ENCODE peak calls at places on chromosomes 6 and 20, in seven cellular contexts. K is IMR-90, F is mesenchymal stem cell, Y is H9, L is mesendoderm, D is H1, C is trophoblast cell. O is an unnamed sample.

GRCh38 chr6:7691675-7692452 is 34.0 kb upstream of the BMP6 start:
- DNase-seq in Y (peak), L (peak), F (peak), C (peak), D (peak), K (peak), O (no peak)

GRCh38 chr6:134437376-134437775 is 119.5 kb upstream of the SGK1 start:
- DNase-seq in D (no peak), Y (no peak), C (peak), F (peak), L (no peak), K (peak), O (no peak)

GRCh38 chr20:42857446-42857845 is 332.3 kb downstream of the PTPRT start:
- DNase-seq in D (no peak), F (no peak), L (peak), C (no peak), K (no peak), Y (no peak), O (no peak)

GRCh38 chr6:54426995-54427394 is 118.8 kb downstream of the TINAG start:
- DNase-seq in D (no peak), Y (no peak), C (no peak), K (no peak), L (no peak), F (no peak), O (no peak)

GRCh38 chr6:73169633-73170032 is 55.7 kb downstream of the KHDC1L start:
- DNase-seq in F (no peak), D (no peak), K (no peak), L (no peak), Y (no peak), C (peak), O (no peak)

GRCh38 chr20:32535953-32536823 is 48.9 kb downstream of the NOL4L start:
- DNase-seq in L (peak), K (peak), Y (peak), F (no peak), C (no peak), D (no peak), O (peak)

GRCh38 chr6:151303231-151303630 is 63.5 kb downstream of the AKAP12 start:
- DNase-seq in L (no peak), Y (no peak), F (no peak), D (no peak), C (no peak), K (no peak), O (no peak)

GRCh38 chr20:61724376-61724775 is 341.3 kb downstream of the TAF4 start:
- DNase-seq in F (peak), C (no peak), Y (peak), K (no peak), L (peak), D (peak), O (no peak)

GRCh38 chr20:10463622-10464021 is 28.5 kb downstream of the SLX4IP start:
- DNase-seq in K (no peak), F (no peak), L (no peak), Y (no peak), C (no peak), D (no peak), O (no peak)

GRCh38 chr6:154267508-154268106 is 89.0 kb downstream of the IPCEF1 start:
- DNase-seq in F (no peak), L (no peak), K (no peak), C (no peak), D (no peak), Y (no peak), O (no peak)

GRCh38 chr20:10540636-10541493 is 105.8 kb downstream of the SLX4IP start:
- DNase-seq in D (no peak), K (peak), C (peak), Y (no peak), L (peak), F (peak), O (no peak)

GRCh38 chr20:62136283-62137091 is 6.7 kb downstream of the PSMA7 start:
- DNase-seq in K (peak), F (peak), Y (peak), C (peak), L (peak), D (no peak), O (no peak)

GRCh38 chr6:6058054-6058444 is 51.3 kb upstream of the NRN1 start:
- DNase-seq in Y (no peak), C (no peak), K (no peak), L (no peak), D (no peak), F (no peak), O (no peak)

GRCh38 chr6:150417899-150418824 is 49.4 kb downstream of the IYD start:
- DNase-seq in F (peak), K (peak), Y (no peak), L (peak), D (no peak), C (peak), O (peak)

GRCh38 chr6:100763617-100764016 is 117.5 kb downstream of the ASCC3 start:
- DNase-seq in F (no peak), K (no peak), D (peak), C (no peak), L (no peak), Y (no peak), O (no peak)

GRCh38 chr6:100774681-100775080 is 106.4 kb downstream of the ASCC3 start:
- DNase-seq in F (no peak), K (peak), Y (no peak), C (no peak), D (no peak), L (no peak), O (no peak)

DNA sequence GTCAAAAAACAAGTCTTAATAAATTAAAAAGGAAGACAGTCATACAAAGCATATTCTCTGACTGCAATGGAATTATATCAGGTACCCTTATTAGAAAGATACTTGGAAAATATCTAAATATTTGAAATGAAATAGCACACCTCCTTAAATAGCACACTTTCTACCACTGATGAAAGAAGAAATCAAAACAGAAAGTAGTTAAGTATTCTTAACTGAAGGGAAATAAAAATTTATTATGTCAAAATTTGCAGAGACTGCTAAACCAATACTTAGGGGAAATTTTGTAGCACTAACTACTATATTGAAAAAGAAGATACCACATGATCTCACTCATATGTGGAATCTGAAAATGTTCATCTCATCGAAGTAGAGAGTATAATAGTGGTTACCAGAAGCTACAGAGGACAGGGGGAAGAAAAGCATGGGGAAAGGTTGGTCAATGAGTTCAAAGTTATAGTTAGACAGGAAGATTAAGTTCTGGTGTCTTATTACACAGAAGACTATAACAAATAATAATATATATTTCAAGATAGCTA is 112.2 kb downstream of the ASCC3 start:
- DNase-seq in D (no peak), L (no peak), Y (no peak), K (no peak), F (no peak), C (no peak), O (no peak)
- H3K23ac ChIP-seq in D (no peak), L (no peak), Y (no peak), K (no peak), F (no peak), C (no peak), O (no peak)

DNA sequence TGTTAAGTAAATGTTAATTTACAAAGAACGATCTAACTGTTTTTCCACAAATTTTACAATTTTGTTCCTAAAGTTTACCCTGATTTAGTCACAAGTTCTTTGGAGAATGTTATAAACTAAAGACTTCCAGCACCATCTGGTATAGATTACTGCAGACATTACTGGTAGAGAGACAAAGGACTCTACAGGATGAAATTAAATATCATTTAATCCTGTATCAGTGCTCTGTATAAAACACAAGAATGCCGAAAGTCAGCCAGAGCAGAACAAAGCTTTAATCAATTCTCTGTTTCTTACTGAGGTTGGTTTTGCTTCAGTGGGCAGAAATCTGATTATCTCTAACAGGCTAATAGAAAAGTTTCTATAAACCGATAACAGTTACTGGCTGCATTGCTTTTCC is 763.6 kb downstream of the TENT5A start:
- DNase-seq in L (no peak), C (no peak), F (no peak), D (no peak), Y (no peak), K (no peak), O (no peak)
- H3K23ac ChIP-seq in L (no peak), C (no peak), F (no peak), D (no peak), Y (no peak), K (no peak), O (no peak)

GRCh38 chr20:63469019-63469712 is 3.3 kb downstream of the KCNQ2 start:
- DNase-seq in L (no peak), C (no peak), D (no peak), F (no peak), Y (no peak), K (no peak), O (no peak)
- H3K23ac ChIP-seq in L (no peak), C (no peak), D (no peak), F (no peak), Y (no peak), K (no peak), O (peak)

GRCh38 chr6:121608270-121608669 is 172.8 kb downstream of the GJA1 start:
- DNase-seq in F (peak), Y (no peak), C (no peak), K (peak), L (no peak), D (no peak), O (no peak)
- H3K23ac ChIP-seq in F (no peak), Y (no peak), C (no peak), K (no peak), L (no peak), D (no peak), O (no peak)

O was measured in neuronal stem cell.